ENCODE peak calls at places on chromosome 6, in four cellular contexts. T, Q, W and A are unnamed samples.

GRCh38 chr6:31090973-31091364 is 21.4 kb downstream of the C6orf15 start:
- DNase-seq in T (no peak), Q (no peak), W (no peak), A (no peak)

GRCh38 chr6:22145294-22145693 is 151.5 kb downstream of the PRL start:
- DNase-seq in T (no peak), Q (no peak), W (no peak), A (peak)

GRCh38 chr6:169271158-169271936 is 17.7 kb upstream of the THBS2 start:
- DNase-seq in T (peak), Q (no peak), W (no peak), A (no peak)

GRCh38 chr6:40325791-40326190 is 261.4 kb downstream of the LRFN2 start:
- DNase-seq in T (no peak), Q (no peak), W (no peak), A (no peak)

GRCh38 chr6:132937466-132937906 is 123.1 kb downstream of the RPS12 start:
- DNase-seq in T (no peak), Q (peak), W (no peak), A (peak)

GRCh38 chr6:6881438-6882267 is 226.1 kb upstream of the RREB1 start:
- DNase-seq in T (no peak), Q (no peak), W (no peak), A (no peak)

GRCh38 chr6:134880487-134881190 is 69.3 kb downstream of the ALDH8A1 start:
- DNase-seq in T (no peak), Q (no peak), W (no peak), A (no peak)

GRCh38 chr6:28866342-28867077 is 57.3 kb downstream of the TRIM27 start:
- DNase-seq in T (peak), Q (peak), W (peak), A (peak)

GRCh38 chr6:26157150-26157837 is 70.1 kb downstream of the HFE start:
- DNase-seq in T (peak), Q (peak), W (peak), A (peak)

GRCh38 chr6:16639689-16640480 is 121.4 kb downstream of the ATXN1 start:
- DNase-seq in T (no peak), Q (no peak), W (no peak), A (no peak)

GRCh38 chr6:155351273-155352129 is 37.2 kb upstream of the TFB1M start:
- DNase-seq in T (no peak), Q (no peak), W (no peak), A (no peak)

GRCh38 chr6:70849348-70850069 is 107.4 kb downstream of the B3GAT2 start:
- DNase-seq in T (no peak), Q (no peak), W (no peak), A (no peak)

GRCh38 chr6:110800181-110800838 is 15.0 kb downstream of the CDK19 start:
- DNase-seq in T (no peak), Q (no peak), W (no peak), A (no peak)

GRCh38 chr6:15841937-15842698 is 179.3 kb upstream of the DTNBP1 start:
- DNase-seq in T (no peak), Q (peak), W (no peak), A (no peak)

GRCh38 chr6:11766589-11767450 is 11.8 kb downstream of the ADTRP start:
- DNase-seq in T (no peak), Q (no peak), W (no peak), A (no peak)

GRCh38 chr6:165615629-165616028 is 47.4 kb downstream of the PDE10A start:
- DNase-seq in T (no peak), Q (no peak), W (no peak), A (no peak)

GRCh38 chr6:69780585-69781178 is 16.1 kb downstream of the LMBRD1 start:
- DNase-seq in T (no peak), Q (peak), W (no peak), A (no peak)
- H3K27ac ChIP-seq in T (no peak), Q (peak), W (no peak), A (no peak)

GRCh38 chr6:1624848-1625341 is 15.2 kb downstream of the FOXC1 start:
- DNase-seq in T (peak), Q (no peak), W (no peak), A (peak)

GRCh38 chr6:1626481-1626880 is 16.8 kb downstream of the FOXC1 start:
- DNase-seq in T (no peak), Q (no peak), W (no peak), A (no peak)

GRCh38 chr6:1624071-1624847 is 14.5 kb downstream of the FOXC1 start:
- DNase-seq in T (no peak), Q (no peak), W (no peak), A (no peak)

GRCh38 chr6:1625352-1625773 is 15.6 kb downstream of the FOXC1 start:
- DNase-seq in T (no peak), Q (no peak), W (no peak), A (no peak)

GRCh38 chr6:1625926-1626413 is 16.3 kb downstream of the FOXC1 start:
- DNase-seq in T (no peak), Q (no peak), W (no peak), A (no peak)
- H3K27ac ChIP-seq in T (no peak), Q (no peak), W (no peak), A (no peak)

GRCh38 chr6:13445005-13445743 is 42.2 kb downstream of the GFOD1 start:
- DNase-seq in T (peak), Q (peak), W (no peak), A (peak)

GRCh38 chr6:13447949-13448724 is 39.3 kb downstream of the GFOD1 start:
- DNase-seq in T (no peak), Q (no peak), W (no peak), A (no peak)

GRCh38 chr6:13444604-13445003 is 42.8 kb downstream of the GFOD1 start:
- DNase-seq in T (no peak), Q (no peak), W (no peak), A (no peak)

GRCh38 chr6:13446371-13446770 is 41.0 kb downstream of the GFOD1 start:
- DNase-seq in T (no peak), Q (no peak), W (no peak), A (no peak)

DNA sequence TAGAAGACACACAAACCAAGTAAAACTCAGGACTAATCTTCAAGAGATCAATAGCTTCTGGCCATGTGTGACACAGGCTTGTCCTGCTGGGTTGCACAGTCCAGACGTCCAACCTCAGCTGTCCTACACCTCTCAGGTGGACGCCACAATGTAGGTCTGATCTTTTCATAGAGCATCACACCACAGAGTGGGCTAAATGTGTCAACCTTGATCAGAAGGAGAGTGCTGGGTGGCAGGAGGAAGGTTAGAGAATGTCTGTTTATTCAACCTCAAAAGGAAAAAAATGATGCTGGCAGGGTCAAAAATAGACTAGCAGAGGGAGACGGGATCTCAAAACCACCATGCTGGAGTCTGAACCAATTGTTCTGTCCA is 41.7 kb downstream of the GFOD1 start:
- DNase-seq in T (no peak), Q (no peak), W (no peak), A (no peak)
- H3K27ac ChIP-seq in T (peak), Q (no peak), W (no peak), A (no peak)

GRCh38 chr6:48135352-48136084 is 24.5 kb upstream of the PTCHD4 start:
- DNase-seq in T (no peak), Q (no peak), W (no peak), A (no peak)
- H3K27ac ChIP-seq in T (no peak), Q (no peak), W (no peak), A (no peak)